ENCODE peak calls at places on chromosomes 13 and 19, in four cellular contexts. One of them, this sample, is unnamed.

GRCh38 chr13:39159971-39160370 is 121.7 kb downstream of the NHLRC3 start:
- DNase-seq in uterus: no peak
- DNase-seq in astrocyte of the cerebellum: no peak
- DNase-seq in GM23338: no peak
- DNase-seq in this sample: no peak

GRCh38 chr19:33767898-33768413 is 28.7 kb upstream of the KCTD15 start:
- DNase-seq in GM23338: peak
- DNase-seq in astrocyte of the cerebellum: no peak
- DNase-seq in uterus: no peak
- DNase-seq in this sample: no peak

GRCh38 chr13:34076319-34076718 is 258.4 kb downstream of the RFC3 start:
- DNase-seq in uterus: no peak
- DNase-seq in astrocyte of the cerebellum: no peak
- DNase-seq in GM23338: no peak
- DNase-seq in this sample: no peak

GRCh38 chr13:80100636-80101035 is 240.3 kb downstream of the SPRY2 start:
- DNase-seq in uterus: no peak
- DNase-seq in astrocyte of the cerebellum: no peak
- DNase-seq in GM23338: no peak
- DNase-seq in this sample: no peak

GRCh38 chr19:13095393-13095784 is 7.3 kb downstream of the LYL1 start:
- DNase-seq in uterus: no peak
- DNase-seq in GM23338: peak
- DNase-seq in astrocyte of the cerebellum: no peak
- DNase-seq in this sample: no peak

GRCh38 chr19:49847731-49848696 is 2.9 kb upstream of the PTOV1 start:
- DNase-seq in astrocyte of the cerebellum: peak
- DNase-seq in GM23338: no peak
- DNase-seq in uterus: no peak
- DNase-seq in this sample: peak

GRCh38 chr19:12137541-12137940 is 2.6 kb downstream of the ZNF20 start:
- DNase-seq in uterus: no peak
- DNase-seq in GM23338: peak
- DNase-seq in astrocyte of the cerebellum: no peak
- DNase-seq in this sample: no peak

GRCh38 chr19:6811906-6812305 is 39.4 kb downstream of the VAV1 start:
- DNase-seq in GM23338: peak
- DNase-seq in astrocyte of the cerebellum: no peak
- DNase-seq in uterus: no peak
- DNase-seq in this sample: peak

GRCh38 chr19:15418112-15418587 is 638 bp downstream of the AKAP8L start:
- DNase-seq in GM23338: no peak
- DNase-seq in astrocyte of the cerebellum: peak
- DNase-seq in uterus: no peak
- DNase-seq in this sample: no peak

GRCh38 chr13:40979232-40979631 is 39.9 kb downstream of the ELF1 start:
- DNase-seq in astrocyte of the cerebellum: no peak
- DNase-seq in GM23338: no peak
- DNase-seq in uterus: no peak
- DNase-seq in this sample: no peak

GRCh38 chr19:20664917-20665781 is 3.8 kb upstream of the ZNF626 start:
- DNase-seq in GM23338: peak
- DNase-seq in astrocyte of the cerebellum: no peak
- DNase-seq in uterus: no peak
- DNase-seq in this sample: no peak

GRCh38 chr13:45445053-45445452 is 19.7 kb upstream of the COG3 start:
- DNase-seq in astrocyte of the cerebellum: no peak
- DNase-seq in uterus: no peak
- DNase-seq in GM23338: no peak
- DNase-seq in this sample: no peak

GRCh38 chr13:20402881-20403280 is 122.8 kb downstream of the CRYL1 start:
- DNase-seq in GM23338: no peak
- DNase-seq in astrocyte of the cerebellum: no peak
- DNase-seq in uterus: no peak
- DNase-seq in this sample: no peak

GRCh38 chr19:2922987-2923386 is 21.8 kb downstream of the ZNF77 start:
- DNase-seq in uterus: no peak
- DNase-seq in GM23338: peak
- DNase-seq in astrocyte of the cerebellum: no peak
- DNase-seq in this sample: no peak

GRCh38 chr19:45182758-45183157 is 4.2 kb downstream of the BLOC1S3 start:
- DNase-seq in astrocyte of the cerebellum: no peak
- DNase-seq in GM23338: no peak
- DNase-seq in uterus: no peak
- DNase-seq in this sample: no peak

GRCh38 chr19:13833330-13834265 is 38.4 kb downstream of the ZSWIM4 start:
- DNase-seq in astrocyte of the cerebellum: peak
- DNase-seq in GM23338: peak
- DNase-seq in uterus: peak
- DNase-seq in this sample: no peak

GRCh38 chr19:19461671-19462622 is 53.4 kb downstream of the TSSK6 start:
- DNase-seq in astrocyte of the cerebellum: no peak
- DNase-seq in GM23338: peak
- DNase-seq in uterus: peak
- DNase-seq in this sample: no peak

GRCh38 chr19:18683955-18684641 is 618 bp downstream of the CRTC1 start:
- DNase-seq in astrocyte of the cerebellum: no peak
- DNase-seq in uterus: no peak
- DNase-seq in GM23338: no peak
- DNase-seq in this sample: no peak

GRCh38 chr13:40874138-40874776 is 84.8 kb downstream of the SLC25A15 start:
- DNase-seq in GM23338: no peak
- DNase-seq in uterus: no peak
- DNase-seq in astrocyte of the cerebellum: no peak
- DNase-seq in this sample: no peak

GRCh38 chr13:45596800-45597484 is 18.6 kb downstream of the ERICH6B start:
- DNase-seq in uterus: no peak
- DNase-seq in astrocyte of the cerebellum: no peak
- DNase-seq in GM23338: no peak
- DNase-seq in this sample: no peak

GRCh38 chr19:21848706-21849105 is 12.7 kb upstream of the ZNF43 start:
- DNase-seq in uterus: no peak
- DNase-seq in GM23338: no peak
- DNase-seq in astrocyte of the cerebellum: no peak
- DNase-seq in this sample: no peak

GRCh38 chr19:18263324-18264215 is 10.7 kb downstream of the IQCN start:
- DNase-seq in uterus: peak
- DNase-seq in GM23338: no peak
- DNase-seq in astrocyte of the cerebellum: no peak
- DNase-seq in this sample: no peak

GRCh38 chr13:21069561-21070004 is 8.2 kb upstream of the LATS2 start:
- DNase-seq in uterus: peak
- DNase-seq in GM23338: no peak
- DNase-seq in astrocyte of the cerebellum: peak
- DNase-seq in this sample: peak

GRCh38 chr13:52195052-52195837 is 35.8 kb upstream of the NEK3 start:
- DNase-seq in astrocyte of the cerebellum: no peak
- DNase-seq in GM23338: peak
- DNase-seq in uterus: peak
- DNase-seq in this sample: peak

GRCh38 chr13:36866232-36866631 is 47.2 kb downstream of the RFXAP start:
- DNase-seq in astrocyte of the cerebellum: no peak
- DNase-seq in GM23338: no peak
- DNase-seq in uterus: no peak
- DNase-seq in this sample: no peak

GRCh38 chr13:66040506-66040905 is 1189.6 kb downstream of the PCDH9 start:
- DNase-seq in astrocyte of the cerebellum: no peak
- DNase-seq in uterus: no peak
- DNase-seq in GM23338: no peak
- DNase-seq in this sample: no peak

GRCh38 chr19:29538651-29539050 is 12.9 kb downstream of the VSTM2B start:
- DNase-seq in GM23338: no peak
- DNase-seq in astrocyte of the cerebellum: no peak
- DNase-seq in uterus: no peak
- DNase-seq in this sample: no peak

GRCh38 chr19:15331419-15332310 is 674 bp downstream of the BRD4 start:
- DNase-seq in uterus: peak
- DNase-seq in GM23338: peak
- DNase-seq in astrocyte of the cerebellum: no peak
- DNase-seq in this sample: no peak

GRCh38 chr19:35264281-35265125 is 4.3 kb upstream of the USF2 start:
- DNase-seq in uterus: peak
- DNase-seq in GM23338: no peak
- DNase-seq in astrocyte of the cerebellum: no peak
- DNase-seq in this sample: no peak

GRCh38 chr19:18322318-18322758 is 538 bp downstream of the LSM4 start:
- DNase-seq in astrocyte of the cerebellum: no peak
- DNase-seq in uterus: no peak
- DNase-seq in GM23338: peak
- DNase-seq in this sample: no peak

GRCh38 chr13:36673838-36674326 is at the start of gene SERTM1:
- DNase-seq in uterus: peak
- DNase-seq in GM23338: peak
- DNase-seq in astrocyte of the cerebellum: no peak
- DNase-seq in this sample: no peak

GRCh38 chr19:344625-345319 is at the start of gene MIER2:
- DNase-seq in GM23338: peak
- DNase-seq in uterus: peak
- DNase-seq in astrocyte of the cerebellum: peak
- DNase-seq in this sample: no peak

GRCh38 chr19:46654621-46655152 is 6.3 kb downstream of the DACT3 start:
- DNase-seq in astrocyte of the cerebellum: no peak
- DNase-seq in uterus: peak
- DNase-seq in GM23338: peak
- DNase-seq in this sample: no peak

GRCh38 chr13:99339736-99340392 is 32.7 kb upstream of the GPR183 start:
- DNase-seq in astrocyte of the cerebellum: no peak
- DNase-seq in GM23338: no peak
- DNase-seq in uterus: no peak
- DNase-seq in this sample: no peak

GRCh38 chr13:52067237-52067636 is 42.7 kb downstream of the UTP14C start:
- DNase-seq in uterus: no peak
- DNase-seq in GM23338: peak
- DNase-seq in astrocyte of the cerebellum: no peak
- DNase-seq in this sample: no peak

GRCh38 chr13:32476021-32476731 is 48.2 kb upstream of the N4BP2L1 start:
- DNase-seq in astrocyte of the cerebellum: no peak
- DNase-seq in GM23338: no peak
- DNase-seq in uterus: no peak
- DNase-seq in this sample: no peak

GRCh38 chr19:10551698-10552301 is 8.1 kb downstream of the ATG4D start:
- DNase-seq in uterus: no peak
- DNase-seq in GM23338: peak
- DNase-seq in astrocyte of the cerebellum: no peak
- DNase-seq in this sample: no peak

DNA sequence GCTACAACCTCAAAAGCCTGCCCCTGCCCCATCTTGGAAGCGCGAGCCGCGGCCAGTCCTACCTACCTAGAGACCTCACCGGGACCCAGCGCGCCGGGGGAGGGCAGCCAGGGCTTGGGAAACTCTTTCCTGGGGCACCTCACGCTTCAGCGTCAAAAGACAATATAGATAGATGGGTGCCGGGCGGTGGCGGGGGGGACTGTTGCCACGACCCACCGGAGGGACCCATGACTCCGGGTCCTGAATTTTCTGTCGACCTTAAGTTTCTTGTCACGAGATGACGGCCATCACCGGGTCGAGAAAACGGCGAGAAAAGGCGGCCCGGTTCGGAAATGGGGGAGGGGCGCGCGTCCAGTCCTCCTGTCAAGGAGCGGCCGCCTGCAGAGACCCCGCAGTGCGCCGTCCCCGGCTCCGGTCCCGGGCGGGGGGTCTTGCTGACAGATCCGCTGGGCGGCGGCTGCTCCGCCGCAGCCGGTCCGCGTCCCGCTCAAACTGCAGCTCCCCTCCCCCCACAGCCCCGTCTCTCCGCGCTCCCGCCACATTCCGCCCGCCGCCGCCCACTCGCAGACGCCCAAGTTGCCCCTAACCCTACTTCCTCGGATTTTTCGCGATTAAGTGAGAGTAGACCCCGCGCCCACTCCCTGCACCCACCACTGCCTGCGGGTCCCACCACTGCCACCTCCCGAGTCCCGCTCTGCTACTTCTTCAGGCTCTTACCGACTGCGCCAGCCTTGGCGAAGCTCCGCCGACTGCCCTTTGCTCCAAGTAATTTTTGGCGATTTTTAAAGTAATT is 66.1 kb downstream of the KCNRG start:
- DNase-seq in uterus: peak
- DNase-seq in astrocyte of the cerebellum: no peak
- DNase-seq in GM23338: peak
- DNase-seq in this sample: no peak
- TF ChIP-seq CTCF in uterus: no peak
- TF ChIP-seq CTCF in astrocyte of the cerebellum: peak
- TF ChIP-seq CTCF in GM23338: peak
- TF ChIP-seq CTCF in this sample: peak

GRCh38 chr19:38046254-38047047 is 139.4 kb downstream of the SIPA1L3 start:
- DNase-seq in uterus: no peak
- DNase-seq in GM23338: no peak
- DNase-seq in astrocyte of the cerebellum: no peak
- DNase-seq in this sample: no peak

GRCh38 chr19:38045554-38046253 is 138.7 kb downstream of the SIPA1L3 start:
- DNase-seq in astrocyte of the cerebellum: no peak
- DNase-seq in GM23338: no peak
- DNase-seq in uterus: no peak
- DNase-seq in this sample: no peak

GRCh38 chr19:38042132-38042531 is 135.1 kb downstream of the SIPA1L3 start:
- DNase-seq in uterus: no peak
- DNase-seq in GM23338: no peak
- DNase-seq in astrocyte of the cerebellum: no peak
- DNase-seq in this sample: no peak

GRCh38 chr19:38043649-38044144 is 136.7 kb downstream of the SIPA1L3 start:
- DNase-seq in astrocyte of the cerebellum: no peak
- DNase-seq in uterus: no peak
- DNase-seq in GM23338: no peak
- DNase-seq in this sample: no peak

GRCh38 chr19:38044267-38045111 is 137.5 kb downstream of the SIPA1L3 start:
- DNase-seq in GM23338: no peak
- DNase-seq in uterus: no peak
- DNase-seq in astrocyte of the cerebellum: no peak
- DNase-seq in this sample: no peak
- TF ChIP-seq CTCF in GM23338: no peak
- TF ChIP-seq CTCF in uterus: no peak
- TF ChIP-seq CTCF in astrocyte of the cerebellum: no peak
- TF ChIP-seq CTCF in this sample: peak

DNA sequence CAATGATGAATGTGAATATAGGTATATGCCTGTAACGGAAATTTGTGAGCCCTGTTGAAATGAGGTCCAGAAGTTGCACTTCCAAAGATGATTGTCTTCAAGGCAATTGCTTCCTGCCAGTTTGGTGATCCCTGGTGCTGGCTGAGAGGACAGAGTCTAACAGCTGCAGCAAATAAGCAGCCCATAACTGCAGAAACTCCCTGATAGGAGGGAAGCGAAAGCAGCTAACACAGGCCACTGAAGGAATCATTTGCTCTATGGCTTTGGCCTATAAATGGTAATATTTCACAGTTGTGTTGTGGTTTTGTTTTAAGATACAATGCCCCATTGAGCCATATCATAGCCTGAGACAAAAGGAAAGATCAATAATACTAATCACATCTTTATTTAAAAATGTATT is 451.5 kb upstream of the MIR17HG start:
- DNase-seq in astrocyte of the cerebellum: no peak
- DNase-seq in GM23338: no peak
- DNase-seq in uterus: no peak
- DNase-seq in this sample: no peak
- TF ChIP-seq CTCF in astrocyte of the cerebellum: no peak
- TF ChIP-seq CTCF in GM23338: no peak
- TF ChIP-seq CTCF in uterus: no peak
- TF ChIP-seq CTCF in this sample: no peak

GRCh38 chr19:8569066-8569761 is 8.0 kb downstream of the MYO1F start:
- DNase-seq in uterus: no peak
- DNase-seq in GM23338: no peak
- DNase-seq in astrocyte of the cerebellum: peak
- DNase-seq in this sample: peak
- TF ChIP-seq CTCF in uterus: no peak
- TF ChIP-seq CTCF in GM23338: no peak
- TF ChIP-seq CTCF in astrocyte of the cerebellum: no peak
- TF ChIP-seq CTCF in this sample: no peak

This sample was measured in kidney epithelial cell.